ENCODE peak calls at places on chromosomes 16 and 17, in nine cellular contexts. R is ovary, D is H1, Q is Peyer's patch, V is testis, O is body of pancreas, L is right lobe of liver, A is IMR-90, F is upper lobe of left lung. K is an unnamed sample.

GRCh38 chr17:73067075-73067474 is 25.4 kb downstream of the SLC39A11 start:
- DNase-seq in R (no peak), D (no peak), Q (no peak), V (no peak), O (no peak), L (no peak), A (peak), F (no peak), K (no peak)

GRCh38 chr17:45435481-45435880 is 2.8 kb upstream of the ARHGAP27 start:
- DNase-seq in R (no peak), D (no peak), Q (no peak), V (no peak), O (no peak), L (no peak), A (no peak), F (no peak), K (no peak)

GRCh38 chr17:74260525-74260850 is 13.5 kb upstream of the DNAI2 start:
- DNase-seq in R (no peak), D (peak), Q (no peak), V (no peak), O (no peak), L (no peak), A (no peak), F (no peak), K (no peak)

GRCh38 chr17:32819787-32820186 is 57.1 kb downstream of the MYO1D start:
- DNase-seq in R (no peak), D (no peak), Q (no peak), V (no peak), O (no peak), L (no peak), A (no peak), F (no peak), K (no peak)

GRCh38 chr16:8730335-8730915 is 56.0 kb downstream of the ABAT start:
- DNase-seq in R (no peak), D (no peak), Q (no peak), V (no peak), O (peak), L (peak), A (no peak), F (no peak), K (no peak)

GRCh38 chr16:53502331-53503269 is at the start of gene AKTIP:
- DNase-seq in R (peak), D (peak), Q (peak), V (peak), O (peak), L (peak), A (peak), F (peak), K (no peak)

GRCh38 chr17:20091161-20092029 is 82.2 kb downstream of the SPECC1 start:
- DNase-seq in R (peak), D (no peak), Q (no peak), V (peak), O (peak), L (no peak), A (no peak), F (no peak), K (no peak)

GRCh38 chr17:66614469-66614868 is 220.4 kb upstream of the CACNG5 start:
- DNase-seq in R (no peak), D (no peak), Q (no peak), V (no peak), O (no peak), L (no peak), A (no peak), F (no peak), K (no peak)

GRCh38 chr17:6376901-6377300 is 58.0 kb downstream of the AIPL1 start:
- DNase-seq in R (no peak), D (no peak), Q (no peak), V (no peak), O (no peak), L (no peak), A (no peak), F (no peak), K (no peak)

GRCh38 chr16:88505405-88506082 is 52.5 kb downstream of the ZFPM1 start:
- DNase-seq in R (peak), D (peak), Q (peak), V (peak), O (peak), L (peak), A (no peak), F (peak), K (peak)

GRCh38 chr16:2340564-2341455 is at the start of gene ABCA3:
- DNase-seq in R (peak), D (peak), Q (peak), V (peak), O (peak), L (peak), A (peak), F (peak), K (peak)
- TF ChIP-seq POLR2A in R (no peak), D (no peak), Q (no peak), V (no peak), O (no peak), L (no peak), A (no peak), F (peak), K (peak)

DNA sequence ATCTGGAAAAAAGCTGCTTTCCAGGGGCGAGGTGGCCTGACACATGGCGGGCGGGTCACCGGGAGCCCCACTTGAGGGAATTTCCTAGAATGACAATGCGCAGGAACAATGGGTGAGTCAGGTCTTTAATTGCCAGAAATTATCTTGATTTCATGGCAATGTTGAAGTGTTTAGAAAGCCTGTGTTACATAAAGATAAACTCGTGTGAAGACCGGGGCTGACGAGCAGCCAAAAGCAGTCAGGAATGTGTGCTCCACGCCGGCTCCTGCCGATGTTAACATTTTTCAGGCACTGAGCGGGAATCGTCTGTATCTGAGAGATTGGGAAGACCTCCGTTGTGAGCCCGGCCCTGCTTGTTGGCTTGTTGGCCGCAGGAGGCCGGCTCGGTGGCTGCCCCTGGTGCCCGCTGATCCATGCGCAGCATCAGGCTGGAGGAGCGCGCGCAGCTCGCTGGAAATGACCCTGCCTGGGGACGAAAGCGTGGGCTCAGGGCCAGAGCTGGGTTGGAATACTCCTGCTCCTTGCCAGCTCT is 353.1 kb downstream of the FOXL1 start:
- DNase-seq in R (peak), D (no peak), Q (peak), V (peak), O (no peak), L (no peak), A (peak), F (no peak), K (no peak)
- TF ChIP-seq POLR2A in R (no peak), D (no peak), Q (no peak), V (no peak), O (no peak), L (no peak), A (peak), F (no peak), K (no peak)

DNA sequence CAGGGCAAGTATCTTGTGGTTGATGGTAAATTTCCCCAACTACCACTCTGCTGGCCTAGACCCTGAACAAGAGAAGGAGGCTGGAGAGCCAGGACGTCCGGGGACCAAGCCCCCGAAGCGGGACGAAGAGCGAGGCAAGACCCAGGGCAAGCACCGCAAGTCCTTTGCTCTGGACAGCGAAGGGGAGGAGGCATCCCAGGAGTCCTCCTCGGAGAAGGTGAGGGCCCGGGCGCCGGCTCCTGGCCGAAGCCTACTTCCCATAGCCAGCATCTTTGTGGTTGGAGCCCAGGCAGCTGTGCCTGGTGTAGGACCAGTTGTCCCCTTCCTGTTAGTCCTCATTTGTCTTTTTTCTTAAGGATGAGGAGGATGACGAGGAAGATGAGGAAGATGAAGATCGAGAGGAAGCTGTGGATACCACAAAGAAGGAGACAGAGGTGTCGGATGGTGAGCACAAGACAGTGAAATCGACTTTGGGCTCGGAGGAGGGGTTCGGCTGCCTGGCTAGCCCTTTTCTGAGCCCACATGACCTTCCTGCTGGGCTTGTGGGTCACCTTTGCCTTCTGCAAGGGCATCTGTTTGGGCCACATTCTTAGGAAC is 11.8 kb downstream of the SETD1A start:
- DNase-seq in R (no peak), D (no peak), Q (no peak), V (no peak), O (no peak), L (no peak), A (no peak), F (no peak), K (no peak)
- TF ChIP-seq POLR2A in R (no peak), D (no peak), Q (no peak), V (no peak), O (no peak), L (no peak), A (no peak), F (no peak), K (no peak)

DNA sequence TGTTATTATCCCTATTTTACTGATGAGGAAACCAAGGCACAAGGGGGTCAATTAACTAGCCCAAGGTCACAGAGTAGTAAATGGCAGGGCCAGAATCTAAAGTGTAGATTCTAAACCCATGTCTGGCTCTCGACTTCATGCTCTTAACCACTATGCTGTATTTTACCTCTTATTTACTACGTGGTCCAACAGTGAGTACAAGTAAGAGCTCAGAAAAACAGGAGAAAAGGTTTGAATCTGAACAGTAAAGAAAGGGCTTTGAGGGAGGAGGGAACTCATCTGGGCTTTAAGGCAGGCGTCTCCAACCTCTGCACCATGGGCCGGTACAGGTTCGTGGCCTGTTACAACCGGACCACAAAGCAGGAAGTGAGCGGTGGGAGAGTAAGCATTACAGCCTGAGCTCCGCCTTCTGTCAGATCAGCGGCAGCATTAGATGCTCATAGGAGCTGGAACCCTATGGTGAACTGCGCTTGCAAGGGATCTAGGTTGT is 62.9 kb downstream of the SMURF2 start:
- DNase-seq in R (no peak), D (no peak), Q (no peak), V (no peak), O (no peak), L (no peak), A (no peak), F (peak), K (no peak)
- TF ChIP-seq POLR2A in R (no peak), D (no peak), Q (no peak), V (no peak), O (no peak), L (no peak), A (no peak), F (no peak), K (no peak)

DNA sequence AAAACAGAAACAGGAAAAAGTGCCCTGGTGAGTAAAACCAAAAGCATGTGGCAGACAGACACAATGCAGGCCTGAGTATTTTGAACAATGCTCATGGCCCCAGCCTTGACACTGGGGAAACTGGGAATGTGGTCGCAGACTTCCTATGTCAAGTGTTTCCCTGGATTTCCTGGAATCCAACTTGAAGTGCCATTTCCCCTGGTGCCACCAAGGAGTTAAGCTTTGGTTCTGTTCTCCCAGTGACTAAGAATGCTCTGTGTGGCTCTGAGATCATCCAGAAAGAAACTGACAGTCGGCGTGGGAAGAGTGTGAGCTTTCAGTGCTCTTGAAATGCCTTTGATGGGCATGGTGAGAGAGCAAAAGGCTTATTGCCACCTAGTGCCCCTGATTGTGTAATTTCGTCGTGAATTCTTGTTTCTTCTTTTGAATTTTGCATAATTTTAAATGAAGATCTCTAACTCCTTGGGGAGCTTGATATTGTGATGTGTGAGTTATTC is 96.0 kb downstream of the YPEL2 start:
- DNase-seq in R (no peak), D (no peak), Q (no peak), V (peak), O (no peak), L (no peak), A (peak), F (peak), K (no peak)
- TF ChIP-seq POLR2A in R (no peak), D (no peak), Q (no peak), V (no peak), O (no peak), L (no peak), A (no peak), F (no peak), K (no peak)

DNA sequence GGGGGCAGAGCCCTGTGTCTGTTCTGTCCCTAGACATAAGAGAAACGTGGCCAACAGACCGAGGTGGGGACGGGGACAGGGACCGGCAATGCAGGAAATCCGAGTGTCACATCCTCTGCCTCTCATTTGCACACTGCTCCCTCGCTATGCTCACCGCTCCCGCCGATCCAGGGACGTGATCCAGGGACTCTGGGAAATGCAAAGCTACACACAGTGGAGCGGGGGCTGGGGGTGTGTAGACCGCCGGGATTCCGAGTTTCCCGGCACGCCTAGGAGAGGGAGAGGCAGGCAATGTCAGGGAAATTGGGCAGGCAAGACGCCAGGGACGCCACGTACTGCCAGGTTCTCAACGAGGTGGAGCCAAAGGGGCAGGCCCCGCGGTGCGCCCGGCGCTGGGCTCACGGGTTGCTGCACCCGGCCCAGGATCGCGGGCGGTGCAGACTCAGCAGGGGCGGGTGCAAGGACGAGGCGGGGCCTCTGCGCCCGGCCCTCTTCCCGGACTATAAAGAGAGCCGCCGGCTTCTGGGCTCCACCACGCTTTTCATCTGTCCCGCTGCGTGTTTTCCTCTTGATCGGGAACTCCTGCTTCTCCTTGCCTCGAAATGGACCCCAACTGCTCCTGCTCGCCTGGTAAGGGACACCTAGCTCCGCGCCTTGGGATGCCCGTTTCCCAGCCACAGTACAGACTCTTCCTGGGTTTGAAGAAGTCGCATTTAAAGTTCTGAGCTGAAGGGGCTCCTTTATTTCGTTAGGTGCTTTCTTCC is at the start of gene MT1X:
- DNase-seq in R (peak), D (peak), Q (peak), V (peak), O (peak), L (peak), A (peak), F (peak), K (peak)
- TF ChIP-seq POLR2A in R (peak), D (no peak), Q (peak), V (peak), O (peak), L (peak), A (peak), F (peak), K (peak)

DNA sequence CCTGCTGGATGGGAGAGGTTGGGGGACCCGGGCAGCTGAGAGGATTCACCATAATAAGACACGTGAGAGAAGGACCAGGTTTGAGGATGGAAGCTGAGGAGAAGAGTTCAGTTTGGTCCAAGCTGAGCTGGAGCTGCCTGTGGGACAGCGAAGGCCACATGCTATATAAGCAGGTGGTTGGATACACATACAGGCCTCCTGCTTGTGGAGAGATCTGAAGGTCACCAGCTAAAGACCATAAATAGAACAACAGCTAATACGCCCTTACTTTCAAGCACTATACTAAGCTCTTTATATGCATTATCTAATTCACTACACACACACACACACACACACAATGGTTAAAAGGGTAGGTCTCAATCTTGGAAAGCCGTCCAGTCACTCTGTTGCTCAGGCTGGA is 32.1 kb downstream of the DUSP14 start:
- DNase-seq in R (no peak), D (no peak), Q (no peak), V (no peak), O (no peak), L (no peak), A (no peak), F (no peak), K (no peak)
- TF ChIP-seq POLR2A in R (no peak), D (no peak), Q (no peak), V (no peak), O (no peak), L (no peak), A (no peak), F (no peak), K (no peak)

GRCh38 chr17:56528636-56529170 is 64.8 kb upstream of the NOG start:
- DNase-seq in R (no peak), D (no peak), Q (no peak), V (no peak), O (no peak), L (no peak), A (no peak), F (no peak), K (no peak)
- TF ChIP-seq POLR2A in R (no peak), D (no peak), Q (no peak), V (no peak), O (no peak), L (no peak), A (no peak), F (no peak), K (no peak)

GRCh38 chr16:84780063-84780462 is 39.7 kb upstream of the CRISPLD2 start:
- DNase-seq in R (no peak), D (no peak), Q (no peak), V (no peak), O (no peak), L (no peak), A (no peak), F (no peak), K (no peak)

GRCh38 chr16:84777435-84777834 is 42.4 kb upstream of the CRISPLD2 start:
- DNase-seq in R (no peak), D (no peak), Q (no peak), V (no peak), O (no peak), L (no peak), A (no peak), F (no peak), K (no peak)

GRCh38 chr16:84782841-84783240 is 36.9 kb upstream of the CRISPLD2 start:
- DNase-seq in R (no peak), D (no peak), Q (no peak), V (no peak), O (no peak), L (no peak), A (no peak), F (no peak), K (no peak)

GRCh38 chr16:84778720-84779119 is 41.1 kb upstream of the CRISPLD2 start:
- DNase-seq in R (no peak), D (no peak), Q (no peak), V (no peak), O (no peak), L (no peak), A (no peak), F (no peak), K (no peak)

GRCh38 chr16:84780977-84781376 is 38.8 kb upstream of the CRISPLD2 start:
- DNase-seq in R (no peak), D (no peak), Q (no peak), V (peak), O (no peak), L (no peak), A (no peak), F (no peak), K (no peak)
- TF ChIP-seq POLR2A in R (no peak), D (no peak), Q (no peak), V (no peak), O (no peak), L (no peak), A (no peak), F (no peak), K (no peak)

GRCh38 chr17:1716076-1716911 is 6.1 kb upstream of the TLCD2 start:
- DNase-seq in R (peak), D (peak), Q (peak), V (peak), O (peak), L (peak), A (peak), F (peak), K (peak)
- TF ChIP-seq POLR2A in R (peak), D (peak), Q (peak), V (peak), O (peak), L (peak), A (peak), F (peak), K (peak)